ENCODE peak calls at places on chromosomes 1 and 21, in nine cellular contexts. L, T, F, D, H, B, Q, S and O are unnamed samples.

GRCh38 chr1:193707271-193708015 is 521.0 kb upstream of the B3GALT2 start:
- DNase-seq in L (no peak), T (no peak), F (no peak), D (peak), H (no peak), B (peak), Q (no peak), S (no peak), O (no peak)

GRCh38 chr1:21278208-21278861 is 11.9 kb downstream of the ECE1 start:
- DNase-seq in L (no peak), T (no peak), F (no peak), D (no peak), H (no peak), B (peak), Q (no peak), S (no peak), O (no peak)

GRCh38 chr21:33569986-33570385 is 18.5 kb downstream of the DONSON start:
- DNase-seq in L (no peak), T (no peak), F (no peak), D (no peak), H (no peak), B (peak), Q (no peak), S (no peak), O (no peak)

GRCh38 chr1:12398135-12398450 is 168.3 kb downstream of the VPS13D start:
- DNase-seq in L (no peak), T (no peak), F (no peak), D (no peak), H (no peak), B (no peak), Q (no peak), S (no peak), O (no peak)

GRCh38 chr1:247966520-247967204 is 1.6 kb downstream of the OR2AK2 start:
- DNase-seq in L (no peak), T (no peak), F (no peak), D (no peak), H (no peak), B (no peak), Q (no peak), S (no peak), O (no peak)

GRCh38 chr1:9846611-9847171 is 22.9 kb upstream of the CLSTN1 start:
- DNase-seq in L (no peak), T (no peak), F (no peak), D (no peak), H (no peak), B (no peak), Q (no peak), S (no peak), O (no peak)

GRCh38 chr21:46096596-46096981 is 1.3 kb upstream of the COL6A2 start:
- DNase-seq in L (peak), T (no peak), F (no peak), D (no peak), H (no peak), B (no peak), Q (no peak), S (peak), O (no peak)

GRCh38 chr1:234722904-234723588 is 113.1 kb upstream of the IRF2BP2 start:
- DNase-seq in L (no peak), T (no peak), F (peak), D (peak), H (no peak), B (peak), Q (peak), S (peak), O (no peak)

GRCh38 chr1:218674280-218674773 is 329.2 kb downstream of the TGFB2 start:
- DNase-seq in L (peak), T (no peak), F (no peak), D (peak), H (no peak), B (peak), Q (no peak), S (peak), O (no peak)

GRCh38 chr1:171966426-171967220 is 125.3 kb downstream of the DNM3 start:
- DNase-seq in L (no peak), T (no peak), F (no peak), D (no peak), H (no peak), B (no peak), Q (no peak), S (no peak), O (no peak)

GRCh38 chr1:28509705-28510349 is 4.0 kb downstream of the RCC1 start:
- DNase-seq in L (no peak), T (no peak), F (peak), D (no peak), H (no peak), B (peak), Q (peak), S (no peak), O (no peak)

GRCh38 chr21:45877821-45878469 is 103.6 kb upstream of the COL6A1 start:
- DNase-seq in L (no peak), T (no peak), F (no peak), D (no peak), H (no peak), B (no peak), Q (no peak), S (no peak), O (peak)

GRCh38 chr1:234782821-234783220 is 172.8 kb upstream of the IRF2BP2 start:
- DNase-seq in L (no peak), T (no peak), F (no peak), D (no peak), H (peak), B (peak), Q (no peak), S (no peak), O (no peak)

GRCh38 chr1:119582801-119583200 is 65.3 kb downstream of the ZNF697 start:
- DNase-seq in L (peak), T (peak), F (peak), D (peak), H (peak), B (peak), Q (no peak), S (peak), O (no peak)

GRCh38 chr1:109516872-109517271 is 7.3 kb upstream of the AMIGO1 start:
- DNase-seq in L (no peak), T (no peak), F (no peak), D (no peak), H (peak), B (peak), Q (no peak), S (peak), O (no peak)

GRCh38 chr1:207284209-207284892 is 37.1 kb upstream of the CD55 start:
- DNase-seq in L (no peak), T (no peak), F (no peak), D (no peak), H (no peak), B (no peak), Q (no peak), S (no peak), O (no peak)

GRCh38 chr21:27693376-27693775 is 726.5 kb upstream of the ADAMTS5 start:
- DNase-seq in L (no peak), T (no peak), F (no peak), D (peak), H (no peak), B (no peak), Q (no peak), S (no peak), O (no peak)

GRCh38 chr1:160371691-160372208 is 4.9 kb downstream of the NHLH1 start:
- DNase-seq in L (no peak), T (no peak), F (no peak), D (no peak), H (no peak), B (no peak), Q (no peak), S (no peak), O (no peak)

GRCh38 chr1:164272156-164272555 is 286.8 kb upstream of the PBX1 start:
- DNase-seq in L (no peak), T (peak), F (no peak), D (no peak), H (no peak), B (no peak), Q (no peak), S (no peak), O (no peak)

GRCh38 chr1:175628548-175629317 is 114.7 kb downstream of the TNR start:
- DNase-seq in L (no peak), T (no peak), F (no peak), D (no peak), H (no peak), B (no peak), Q (no peak), S (peak), O (no peak)

GRCh38 chr1:99645199-99645598 is 714 bp upstream of the PALMD start:
- DNase-seq in L (no peak), T (no peak), F (no peak), D (peak), H (no peak), B (peak), Q (no peak), S (peak), O (no peak)

GRCh38 chr1:115648717-115649691 is 7.2 kb downstream of the VANGL1 start:
- DNase-seq in L (no peak), T (no peak), F (peak), D (no peak), H (peak), B (no peak), Q (no peak), S (no peak), O (no peak)

GRCh38 chr1:192485692-192486436 is 89.7 kb upstream of the RGS1 start:
- DNase-seq in L (no peak), T (no peak), F (no peak), D (peak), H (no peak), B (peak), Q (no peak), S (peak), O (no peak)

GRCh38 chr1:120176092-120176855 is at the start of gene SEC22B:
- DNase-seq in L (peak), T (peak), F (peak), D (peak), H (peak), B (peak), Q (peak), S (peak), O (peak)

GRCh38 chr1:6666696-6667095 is 34.9 kb downstream of the DNAJC11 start:
- DNase-seq in L (no peak), T (no peak), F (no peak), D (no peak), H (no peak), B (no peak), Q (no peak), S (no peak), O (no peak)

GRCh38 chr1:65207317-65207716 is 59.3 kb downstream of the AK4 start:
- DNase-seq in L (no peak), T (no peak), F (no peak), D (no peak), H (no peak), B (no peak), Q (no peak), S (no peak), O (no peak)

GRCh38 chr21:46061063-46061462 is 36.8 kb upstream of the COL6A2 start:
- DNase-seq in L (no peak), T (no peak), F (no peak), D (no peak), H (no peak), B (no peak), Q (no peak), S (no peak), O (no peak)

GRCh38 chr1:117077267-117077666 is 17.1 kb downstream of the TTF2 start:
- DNase-seq in L (no peak), T (no peak), F (peak), D (no peak), H (no peak), B (peak), Q (no peak), S (no peak), O (no peak)

GRCh38 chr1:210565316-210565715 is 236.6 kb downstream of the HHAT start:
- DNase-seq in L (no peak), T (no peak), F (no peak), D (no peak), H (no peak), B (no peak), Q (no peak), S (no peak), O (no peak)

GRCh38 chr21:25639167-25639921 is at the start of gene JAM2:
- DNase-seq in L (peak), T (peak), F (peak), D (peak), H (peak), B (peak), Q (peak), S (peak), O (no peak)

GRCh38 chr21:34881894-34882371 is 167.2 kb downstream of the RUNX1 start:
- DNase-seq in L (no peak), T (no peak), F (no peak), D (peak), H (no peak), B (peak), Q (no peak), S (no peak), O (no peak)

GRCh38 chr1:76546354-76546933 is 320.8 kb upstream of the ST6GALNAC5 start:
- DNase-seq in L (no peak), T (no peak), F (no peak), D (no peak), H (peak), B (no peak), Q (no peak), S (no peak), O (no peak)

GRCh38 chr1:172359531-172359991 is 60.9 kb upstream of the C1orf105 start:
- DNase-seq in L (no peak), T (peak), F (no peak), D (no peak), H (peak), B (peak), Q (no peak), S (no peak), O (no peak)

GRCh38 chr1:4227986-4228385 is 327.9 kb upstream of the C1orf174 start:
- DNase-seq in L (no peak), T (peak), F (no peak), D (no peak), H (peak), B (no peak), Q (no peak), S (no peak), O (no peak)

GRCh38 chr1:86356247-86356646 is 39.9 kb downstream of the ODF2L start:
- DNase-seq in L (no peak), T (no peak), F (no peak), D (no peak), H (peak), B (peak), Q (no peak), S (no peak), O (no peak)

GRCh38 chr1:906532-907420 is 16.9 kb upstream of the SAMD11 start:
- DNase-seq in L (no peak), T (no peak), F (no peak), D (no peak), H (peak), B (no peak), Q (no peak), S (peak), O (peak)